ENCODE peak calls at places on chromosomes 13 and 19, in four cellular contexts. X is HepG2, N is GM12878, P is K562. U is an unnamed sample. For H3K4me1, the result is how much of the 10 kb centered on the place peaks cover.

GRCh38 chr19:38849746-38850230 is at the start of gene HNRNPL:
- DNase-seq in X (no peak), N (no peak), P (peak), U (no peak)

GRCh38 chr13:66492479-66492878 is 737.7 kb downstream of the PCDH9 start:
- DNase-seq in X (peak), N (no peak), P (peak), U (peak)

GRCh38 chr19:52138614-52139290 is 986 bp downstream of the ZNF616 start:
- DNase-seq in X (peak), N (no peak), P (peak), U (peak)

GRCh38 chr19:5803441-5803751 is 1.5 kb upstream of the NRTN start:
- DNase-seq in X (no peak), N (no peak), P (no peak), U (no peak)

GRCh38 chr13:109385161-109385560 is 401.2 kb downstream of the IRS2 start:
- DNase-seq in X (no peak), N (no peak), P (no peak), U (no peak)

GRCh38 chr19:16462757-16463250 is 9.0 kb downstream of the EPS15L1 start:
- DNase-seq in X (no peak), N (no peak), P (no peak), U (no peak)

GRCh38 chr19:21482863-21483276 is 22.5 kb upstream of the ZNF429 start:
- DNase-seq in X (peak), N (no peak), P (peak), U (peak)

GRCh38 chr13:22592515-22592914 is 588.3 kb upstream of the SGCG start:
- DNase-seq in X (no peak), N (no peak), P (no peak), U (no peak)

GRCh38 chr19:14632286-14632685 is 42.4 kb downstream of the ADGRE3 start:
- DNase-seq in X (peak), N (peak), P (peak), U (peak)

GRCh38 chr19:13827656-13828055 is 32.4 kb downstream of the ZSWIM4 start:
- DNase-seq in X (no peak), N (no peak), P (no peak), U (no peak)

GRCh38 chr13:50521750-50522149 is 321.7 kb downstream of the DLEU7 start:
- DNase-seq in X (peak), N (no peak), P (no peak), U (no peak)

GRCh38 chr13:36518707-36519106 is 86.4 kb downstream of the CCNA1 start:
- DNase-seq in X (no peak), N (no peak), P (no peak), U (no peak)

GRCh38 chr13:40064723-40065122 is 409.3 kb downstream of the COG6 start:
- DNase-seq in X (no peak), N (no peak), P (no peak), U (no peak)

GRCh38 chr13:28540612-28541011 is 45.7 kb upstream of the FLT1 start:
- DNase-seq in X (no peak), N (no peak), P (no peak), U (no peak)

GRCh38 chr13:114002009-114002544 is 28.2 kb upstream of the C13orf46 start:
- DNase-seq in X (no peak), N (no peak), P (no peak), U (peak)

GRCh38 chr19:16619456-16619855 is 8.5 kb downstream of the MED26 start:
- DNase-seq in X (no peak), N (no peak), P (no peak), U (no peak)

GRCh38 chr13:45328661-45329105 is 12.3 kb downstream of the TPT1 start:
- DNase-seq in X (no peak), N (no peak), P (no peak), U (no peak)

GRCh38 chr13:75770164-75771145 is 134.3 kb downstream of the LMO7 start:
- DNase-seq in X (no peak), N (no peak), P (no peak), U (no peak)

GRCh38 chr19:10603873-10604459 is 16.9 kb upstream of the AP1M2 start:
- DNase-seq in X (no peak), N (peak), P (no peak), U (no peak)

GRCh38 chr13:71240906-71241305 is 626.1 kb downstream of the DACH1 start:
- DNase-seq in X (no peak), N (no peak), P (no peak), U (peak)

GRCh38 chr19:18128044-18128443 is 24.9 kb upstream of the PIK3R2 start:
- DNase-seq in X (no peak), N (no peak), P (no peak), U (no peak)

GRCh38 chr19:55070755-55071502 is 4.7 kb upstream of the EPS8L1 start:
- DNase-seq in X (no peak), N (no peak), P (peak), U (no peak)

GRCh38 chr13:52845766-52846566 is 2.5 kb downstream of the PCDH8 start:
- DNase-seq in X (no peak), N (no peak), P (no peak), U (peak)

GRCh38 chr13:39959497-39959896 is 304.0 kb downstream of the COG6 start:
- DNase-seq in X (no peak), N (no peak), P (no peak), U (no peak)

GRCh38 chr19:39915101-39915847 is 19.2 kb downstream of the FCGBP start:
- DNase-seq in X (no peak), N (no peak), P (no peak), U (peak)

GRCh38 chr19:1399745-1400144 is 1.6 kb downstream of the GAMT start:
- DNase-seq in X (no peak), N (no peak), P (no peak), U (no peak)
- H3K4me1 ChIP-seq in X (half or more), N (under half), P (half or more), U (under half)

DNA sequence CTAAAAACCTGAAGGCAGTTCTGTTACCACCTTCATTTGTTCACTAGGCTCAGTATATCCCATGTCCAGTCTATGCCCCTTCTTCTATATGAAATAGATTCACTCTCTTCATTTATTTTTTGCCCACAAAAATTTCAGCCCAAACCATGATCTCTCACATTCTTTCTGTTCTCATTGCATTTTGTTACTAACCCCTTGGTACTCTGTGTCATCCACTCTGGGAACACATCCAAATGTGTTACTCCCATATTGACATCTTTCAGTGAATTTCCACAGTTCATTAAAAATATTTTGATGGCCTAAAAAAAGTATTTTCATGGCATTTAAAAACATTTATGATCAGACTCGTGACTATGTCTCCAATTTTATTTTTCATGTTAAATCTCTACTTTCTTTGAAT is 378.9 kb downstream of the SLITRK1 start:
- DNase-seq in X (no peak), N (no peak), P (no peak), U (no peak)
- TF ChIP-seq CREB1 in X (no peak), N (no peak), P (no peak), U (no peak)

DNA sequence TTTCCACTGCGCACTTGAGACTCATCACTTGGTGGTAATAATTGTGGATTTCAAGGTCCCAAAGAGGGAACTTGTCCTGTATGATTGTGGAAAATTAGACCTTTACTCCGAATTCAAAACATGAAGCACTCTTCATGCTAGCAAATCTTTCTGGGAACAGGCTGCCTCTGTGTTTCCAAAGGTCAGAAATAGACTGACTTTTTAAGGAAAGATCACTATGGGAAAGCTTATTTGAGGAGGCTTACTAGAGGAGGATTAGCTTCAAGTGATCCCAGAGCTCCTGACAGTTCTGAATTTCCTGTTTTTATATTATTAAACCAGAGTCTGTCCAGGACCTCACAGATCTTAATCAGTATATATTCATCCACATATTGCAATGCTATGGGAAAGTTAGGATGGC is 5.5 kb downstream of the WDFY2 start:
- DNase-seq in X (no peak), N (no peak), P (no peak), U (no peak)
- TF ChIP-seq JUNB in X (no peak), N (no peak), P (no peak), U (no peak)

GRCh38 chr13:110410906-110411305 is 103.8 kb downstream of the COL4A2 start:
- DNase-seq in X (no peak), N (no peak), P (no peak), U (no peak)
- H3K4me1 ChIP-seq in X (under half), N (under half), P (under half), U (under half)

GRCh38 chr19:9187191-9187590 is 8.4 kb downstream of the OR7D2 start:
- DNase-seq in X (no peak), N (no peak), P (no peak), U (no peak)
- TF ChIP-seq CREB1 in X (no peak), N (no peak), P (no peak), U (no peak)

GRCh38 chr19:7153008-7153407 is 83.5 kb downstream of the ZNF557 start:
- DNase-seq in X (no peak), N (no peak), P (no peak), U (no peak)
- TF ChIP-seq JUNB in X (no peak), N (no peak), P (no peak), U (no peak)

DNA sequence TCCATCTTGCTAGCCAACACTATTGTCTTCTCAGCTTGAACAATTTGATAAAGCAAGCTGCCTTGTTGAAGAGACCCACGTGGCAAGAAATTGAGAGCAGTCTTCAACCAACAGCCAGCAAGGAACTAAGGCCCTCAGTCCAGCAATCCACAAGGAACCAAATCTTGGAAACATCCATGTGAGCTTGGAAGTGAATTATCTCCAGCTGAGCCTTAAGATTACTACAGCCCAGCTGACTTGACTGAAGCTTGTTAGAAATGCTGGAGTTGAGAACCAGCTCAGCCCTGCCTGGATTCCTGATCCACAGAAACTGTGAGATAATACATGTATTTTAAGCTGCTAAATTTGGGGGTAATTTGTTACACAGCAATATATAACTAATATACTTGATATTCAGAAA is 26.2 kb upstream of the DCT start:
- DNase-seq in X (no peak), N (no peak), P (no peak), U (no peak)
- H3K4me1 ChIP-seq in X (under half), N (under half), P (under half), U (under half)

U was measured in GM23338.